ENCODE peak calls at places on chromosomes 6 and 20, in five cellular contexts. One of them, this sample, is unnamed.

GRCh38 chr20:973785-974194 is 28.3 kb downstream of the RSPO4 start:
- DNase-seq in activated naive CD8-positive, alpha-beta T cell treated with anti-CD3 and anti-CD28 coated beads, Interleukin-2, amount 50 U/mL, for 24 hours: peak; percentile 14
- DNase-seq in activated T-cell treated with anti-CD3 and anti-CD28 coated beads, Interleukin-2, amount 50 U/mL, for 72 hours: peak; percentile 46
- DNase-seq in NCI-H748 treated with DMSO at 0.1 percent for 48 hours: no peak
- DNase-seq in A549: peak; percentile 60
- DNase-seq in this sample: no peak

GRCh38 chr6:111808493-111808892 is 64.8 kb downstream of the FYN start:
- DNase-seq in activated T-cell treated with anti-CD3 and anti-CD28 coated beads, Interleukin-2, amount 50 U/mL, for 72 hours: no peak
- DNase-seq in activated naive CD8-positive, alpha-beta T cell treated with anti-CD3 and anti-CD28 coated beads, Interleukin-2, amount 50 U/mL, for 24 hours: no peak
- DNase-seq in A549: no peak
- DNase-seq in NCI-H748 treated with DMSO at 0.1 percent for 48 hours: no peak
- DNase-seq in this sample: no peak

GRCh38 chr6:33217681-33218080 is 9.4 kb downstream of the RING1 start:
- DNase-seq in activated T-cell treated with anti-CD3 and anti-CD28 coated beads, Interleukin-2, amount 50 U/mL, for 72 hours: no peak
- DNase-seq in A549: no peak
- DNase-seq in activated naive CD8-positive, alpha-beta T cell treated with anti-CD3 and anti-CD28 coated beads, Interleukin-2, amount 50 U/mL, for 24 hours: no peak
- DNase-seq in NCI-H748 treated with DMSO at 0.1 percent for 48 hours: no peak
- DNase-seq in this sample: no peak

GRCh38 chr20:14957416-14957815 is 620.0 kb upstream of the FLRT3 start:
- DNase-seq in activated naive CD8-positive, alpha-beta T cell treated with anti-CD3 and anti-CD28 coated beads, Interleukin-2, amount 50 U/mL, for 24 hours: no peak
- DNase-seq in activated T-cell treated with anti-CD3 and anti-CD28 coated beads, Interleukin-2, amount 50 U/mL, for 72 hours: no peak
- DNase-seq in A549: no peak
- DNase-seq in NCI-H748 treated with DMSO at 0.1 percent for 48 hours: no peak
- DNase-seq in this sample: no peak

GRCh38 chr6:16200231-16200941 is 38.0 kb upstream of the GMPR start:
- DNase-seq in NCI-H748 treated with DMSO at 0.1 percent for 48 hours: peak; percentile 59
- DNase-seq in activated naive CD8-positive, alpha-beta T cell treated with anti-CD3 and anti-CD28 coated beads, Interleukin-2, amount 50 U/mL, for 24 hours: no peak
- DNase-seq in A549: no peak
- DNase-seq in activated T-cell treated with anti-CD3 and anti-CD28 coated beads, Interleukin-2, amount 50 U/mL, for 72 hours: no peak
- DNase-seq in this sample: no peak

GRCh38 chr6:56667336-56667735 is 24.6 kb upstream of the DST start:
- DNase-seq in NCI-H748 treated with DMSO at 0.1 percent for 48 hours: no peak
- DNase-seq in A549: no peak
- DNase-seq in activated T-cell treated with anti-CD3 and anti-CD28 coated beads, Interleukin-2, amount 50 U/mL, for 72 hours: no peak
- DNase-seq in activated naive CD8-positive, alpha-beta T cell treated with anti-CD3 and anti-CD28 coated beads, Interleukin-2, amount 50 U/mL, for 24 hours: no peak
- DNase-seq in this sample: no peak

GRCh38 chr6:107509506-107509905 is 19.6 kb downstream of the SOBP start:
- DNase-seq in A549: no peak
- DNase-seq in activated T-cell treated with anti-CD3 and anti-CD28 coated beads, Interleukin-2, amount 50 U/mL, for 72 hours: no peak
- DNase-seq in NCI-H748 treated with DMSO at 0.1 percent for 48 hours: no peak
- DNase-seq in activated naive CD8-positive, alpha-beta T cell treated with anti-CD3 and anti-CD28 coated beads, Interleukin-2, amount 50 U/mL, for 24 hours: no peak
- DNase-seq in this sample: peak; percentile 11

GRCh38 chr6:111803384-111803783 is 69.9 kb downstream of the FYN start:
- DNase-seq in NCI-H748 treated with DMSO at 0.1 percent for 48 hours: no peak
- DNase-seq in activated naive CD8-positive, alpha-beta T cell treated with anti-CD3 and anti-CD28 coated beads, Interleukin-2, amount 50 U/mL, for 24 hours: no peak
- DNase-seq in activated T-cell treated with anti-CD3 and anti-CD28 coated beads, Interleukin-2, amount 50 U/mL, for 72 hours: no peak
- DNase-seq in A549: no peak
- DNase-seq in this sample: no peak

GRCh38 chr6:20893415-20893814 is 359.2 kb downstream of the CDKAL1 start:
- DNase-seq in activated naive CD8-positive, alpha-beta T cell treated with anti-CD3 and anti-CD28 coated beads, Interleukin-2, amount 50 U/mL, for 24 hours: no peak
- DNase-seq in activated T-cell treated with anti-CD3 and anti-CD28 coated beads, Interleukin-2, amount 50 U/mL, for 72 hours: no peak
- DNase-seq in A549: no peak
- DNase-seq in NCI-H748 treated with DMSO at 0.1 percent for 48 hours: no peak
- DNase-seq in this sample: no peak

GRCh38 chr6:56946368-56946767 is 8.5 kb upstream of the BEND6 start:
- DNase-seq in NCI-H748 treated with DMSO at 0.1 percent for 48 hours: no peak
- DNase-seq in activated naive CD8-positive, alpha-beta T cell treated with anti-CD3 and anti-CD28 coated beads, Interleukin-2, amount 50 U/mL, for 24 hours: no peak
- DNase-seq in activated T-cell treated with anti-CD3 and anti-CD28 coated beads, Interleukin-2, amount 50 U/mL, for 72 hours: no peak
- DNase-seq in A549: no peak
- DNase-seq in this sample: no peak

GRCh38 chr6:9540534-9541126 is 874.2 kb downstream of the TFAP2A start:
- DNase-seq in activated naive CD8-positive, alpha-beta T cell treated with anti-CD3 and anti-CD28 coated beads, Interleukin-2, amount 50 U/mL, for 24 hours: no peak
- DNase-seq in activated T-cell treated with anti-CD3 and anti-CD28 coated beads, Interleukin-2, amount 50 U/mL, for 72 hours: no peak
- DNase-seq in NCI-H748 treated with DMSO at 0.1 percent for 48 hours: peak; percentile 74
- DNase-seq in A549: peak; percentile 49
- DNase-seq in this sample: peak; percentile 63

GRCh38 chr6:155315516-155315871 is 1.2 kb upstream of the TFB1M start:
- DNase-seq in A549: no peak
- DNase-seq in NCI-H748 treated with DMSO at 0.1 percent for 48 hours: no peak
- DNase-seq in activated T-cell treated with anti-CD3 and anti-CD28 coated beads, Interleukin-2, amount 50 U/mL, for 72 hours: no peak
- DNase-seq in activated naive CD8-positive, alpha-beta T cell treated with anti-CD3 and anti-CD28 coated beads, Interleukin-2, amount 50 U/mL, for 24 hours: no peak
- DNase-seq in this sample: no peak

GRCh38 chr6:52162940-52163908 is 23.0 kb upstream of the IL17A start:
- DNase-seq in activated naive CD8-positive, alpha-beta T cell treated with anti-CD3 and anti-CD28 coated beads, Interleukin-2, amount 50 U/mL, for 24 hours: no peak
- DNase-seq in NCI-H748 treated with DMSO at 0.1 percent for 48 hours: peak; percentile 58
- DNase-seq in activated T-cell treated with anti-CD3 and anti-CD28 coated beads, Interleukin-2, amount 50 U/mL, for 72 hours: no peak
- DNase-seq in A549: peak; percentile 38
- DNase-seq in this sample: peak; percentile 43

GRCh38 chr6:14092301-14092700 is 25.3 kb upstream of the CD83 start:
- DNase-seq in activated naive CD8-positive, alpha-beta T cell treated with anti-CD3 and anti-CD28 coated beads, Interleukin-2, amount 50 U/mL, for 24 hours: no peak
- DNase-seq in A549: no peak
- DNase-seq in NCI-H748 treated with DMSO at 0.1 percent for 48 hours: no peak
- DNase-seq in activated T-cell treated with anti-CD3 and anti-CD28 coated beads, Interleukin-2, amount 50 U/mL, for 72 hours: no peak
- DNase-seq in this sample: no peak

GRCh38 chr6:100371591-100371990 is 93.1 kb downstream of the SIM1 start:
- DNase-seq in A549: no peak
- DNase-seq in activated T-cell treated with anti-CD3 and anti-CD28 coated beads, Interleukin-2, amount 50 U/mL, for 72 hours: no peak
- DNase-seq in NCI-H748 treated with DMSO at 0.1 percent for 48 hours: no peak
- DNase-seq in activated naive CD8-positive, alpha-beta T cell treated with anti-CD3 and anti-CD28 coated beads, Interleukin-2, amount 50 U/mL, for 24 hours: no peak
- DNase-seq in this sample: peak; percentile 24

GRCh38 chr6:118776607-118777549 is 117.1 kb upstream of the ASF1A start:
- DNase-seq in NCI-H748 treated with DMSO at 0.1 percent for 48 hours: peak; percentile 33
- DNase-seq in activated T-cell treated with anti-CD3 and anti-CD28 coated beads, Interleukin-2, amount 50 U/mL, for 72 hours: peak; percentile 67
- DNase-seq in activated naive CD8-positive, alpha-beta T cell treated with anti-CD3 and anti-CD28 coated beads, Interleukin-2, amount 50 U/mL, for 24 hours: peak; percentile 64
- DNase-seq in A549: peak; percentile 70
- DNase-seq in this sample: peak; percentile 79

GRCh38 chr20:62918830-62919229 is 7.5 kb downstream of the DIDO1 start:
- DNase-seq in A549: no peak
- DNase-seq in NCI-H748 treated with DMSO at 0.1 percent for 48 hours: no peak
- DNase-seq in activated naive CD8-positive, alpha-beta T cell treated with anti-CD3 and anti-CD28 coated beads, Interleukin-2, amount 50 U/mL, for 24 hours: peak; percentile 52
- DNase-seq in activated T-cell treated with anti-CD3 and anti-CD28 coated beads, Interleukin-2, amount 50 U/mL, for 72 hours: peak; percentile 73
- DNase-seq in this sample: no peak

GRCh38 chr20:9018346-9018745 is 50.5 kb upstream of the PLCB4 start:
- DNase-seq in activated naive CD8-positive, alpha-beta T cell treated with anti-CD3 and anti-CD28 coated beads, Interleukin-2, amount 50 U/mL, for 24 hours: no peak
- DNase-seq in activated T-cell treated with anti-CD3 and anti-CD28 coated beads, Interleukin-2, amount 50 U/mL, for 72 hours: no peak
- DNase-seq in NCI-H748 treated with DMSO at 0.1 percent for 48 hours: no peak
- DNase-seq in A549: no peak
- DNase-seq in this sample: no peak

GRCh38 chr6:50927816-50928215 is 109.1 kb downstream of the TFAP2B start:
- DNase-seq in activated naive CD8-positive, alpha-beta T cell treated with anti-CD3 and anti-CD28 coated beads, Interleukin-2, amount 50 U/mL, for 24 hours: no peak
- DNase-seq in A549: no peak
- DNase-seq in activated T-cell treated with anti-CD3 and anti-CD28 coated beads, Interleukin-2, amount 50 U/mL, for 72 hours: no peak
- DNase-seq in NCI-H748 treated with DMSO at 0.1 percent for 48 hours: no peak
- DNase-seq in this sample: no peak

GRCh38 chr20:51182571-51182970 is 159.7 kb upstream of the KCNG1 start:
- DNase-seq in activated naive CD8-positive, alpha-beta T cell treated with anti-CD3 and anti-CD28 coated beads, Interleukin-2, amount 50 U/mL, for 24 hours: no peak
- DNase-seq in NCI-H748 treated with DMSO at 0.1 percent for 48 hours: no peak
- DNase-seq in A549: no peak
- DNase-seq in activated T-cell treated with anti-CD3 and anti-CD28 coated beads, Interleukin-2, amount 50 U/mL, for 72 hours: no peak
- DNase-seq in this sample: no peak

GRCh38 chr20:62409935-62410741 is 3.1 kb upstream of the CABLES2 start:
- DNase-seq in NCI-H748 treated with DMSO at 0.1 percent for 48 hours: no peak
- DNase-seq in activated naive CD8-positive, alpha-beta T cell treated with anti-CD3 and anti-CD28 coated beads, Interleukin-2, amount 50 U/mL, for 24 hours: peak; percentile 54
- DNase-seq in A549: peak; percentile 51
- DNase-seq in activated T-cell treated with anti-CD3 and anti-CD28 coated beads, Interleukin-2, amount 50 U/mL, for 72 hours: peak; percentile 61
- DNase-seq in this sample: peak; percentile 91

GRCh38 chr20:33310327-33310899 is 27.4 kb downstream of the BPIFB1 start:
- DNase-seq in A549: no peak
- DNase-seq in activated naive CD8-positive, alpha-beta T cell treated with anti-CD3 and anti-CD28 coated beads, Interleukin-2, amount 50 U/mL, for 24 hours: no peak
- DNase-seq in activated T-cell treated with anti-CD3 and anti-CD28 coated beads, Interleukin-2, amount 50 U/mL, for 72 hours: no peak
- DNase-seq in NCI-H748 treated with DMSO at 0.1 percent for 48 hours: no peak
- DNase-seq in this sample: no peak

GRCh38 chr20:2840138-2840966 is at the start of the genes PCED1A and VPS16:
- DNase-seq in activated T-cell treated with anti-CD3 and anti-CD28 coated beads, Interleukin-2, amount 50 U/mL, for 72 hours: peak; percentile 91
- DNase-seq in activated naive CD8-positive, alpha-beta T cell treated with anti-CD3 and anti-CD28 coated beads, Interleukin-2, amount 50 U/mL, for 24 hours: peak; percentile 90
- DNase-seq in NCI-H748 treated with DMSO at 0.1 percent for 48 hours: peak; percentile 83
- DNase-seq in A549: peak; percentile 90
- DNase-seq in this sample: peak; percentile 88

GRCh38 chr6:168101201-168102092 is 22.4 kb upstream of the FRMD1 start:
- DNase-seq in activated T-cell treated with anti-CD3 and anti-CD28 coated beads, Interleukin-2, amount 50 U/mL, for 72 hours: no peak
- DNase-seq in NCI-H748 treated with DMSO at 0.1 percent for 48 hours: no peak
- DNase-seq in activated naive CD8-positive, alpha-beta T cell treated with anti-CD3 and anti-CD28 coated beads, Interleukin-2, amount 50 U/mL, for 24 hours: no peak
- DNase-seq in A549: no peak
- DNase-seq in this sample: no peak

GRCh38 chr6:52221302-52221701 is 23.0 kb downstream of the IL17F start:
- DNase-seq in activated T-cell treated with anti-CD3 and anti-CD28 coated beads, Interleukin-2, amount 50 U/mL, for 72 hours: peak; percentile 72
- DNase-seq in A549: no peak
- DNase-seq in activated naive CD8-positive, alpha-beta T cell treated with anti-CD3 and anti-CD28 coated beads, Interleukin-2, amount 50 U/mL, for 24 hours: peak; percentile 37
- DNase-seq in NCI-H748 treated with DMSO at 0.1 percent for 48 hours: no peak
- DNase-seq in this sample: no peak

GRCh38 chr20:41046716-41047115 is 18.1 kb downstream of the TOP1 start:
- DNase-seq in NCI-H748 treated with DMSO at 0.1 percent for 48 hours: no peak
- DNase-seq in A549: no peak
- DNase-seq in activated T-cell treated with anti-CD3 and anti-CD28 coated beads, Interleukin-2, amount 50 U/mL, for 72 hours: peak; percentile 28
- DNase-seq in activated naive CD8-positive, alpha-beta T cell treated with anti-CD3 and anti-CD28 coated beads, Interleukin-2, amount 50 U/mL, for 24 hours: no peak
- DNase-seq in this sample: no peak

GRCh38 chr20:13101276-13101675 is 92.5 kb downstream of the SPTLC3 start:
- DNase-seq in activated naive CD8-positive, alpha-beta T cell treated with anti-CD3 and anti-CD28 coated beads, Interleukin-2, amount 50 U/mL, for 24 hours: no peak
- DNase-seq in activated T-cell treated with anti-CD3 and anti-CD28 coated beads, Interleukin-2, amount 50 U/mL, for 72 hours: no peak
- DNase-seq in NCI-H748 treated with DMSO at 0.1 percent for 48 hours: no peak
- DNase-seq in A549: no peak
- DNase-seq in this sample: no peak

GRCh38 chr6:35417979-35418661 is 34.0 kb upstream of the FANCE start:
- DNase-seq in activated naive CD8-positive, alpha-beta T cell treated with anti-CD3 and anti-CD28 coated beads, Interleukin-2, amount 50 U/mL, for 24 hours: no peak
- DNase-seq in A549: no peak
- DNase-seq in activated T-cell treated with anti-CD3 and anti-CD28 coated beads, Interleukin-2, amount 50 U/mL, for 72 hours: no peak
- DNase-seq in NCI-H748 treated with DMSO at 0.1 percent for 48 hours: no peak
- DNase-seq in this sample: no peak

GRCh38 chr6:39143238-39143930 is 28.4 kb upstream of the SAYSD1 start:
- DNase-seq in NCI-H748 treated with DMSO at 0.1 percent for 48 hours: no peak
- DNase-seq in activated naive CD8-positive, alpha-beta T cell treated with anti-CD3 and anti-CD28 coated beads, Interleukin-2, amount 50 U/mL, for 24 hours: peak; percentile 40
- DNase-seq in activated T-cell treated with anti-CD3 and anti-CD28 coated beads, Interleukin-2, amount 50 U/mL, for 72 hours: peak; percentile 31
- DNase-seq in A549: no peak
- DNase-seq in this sample: no peak